ENCODE peak calls at places on chromosome 1, in seven cellular contexts. G, Z, A, T, U, C and S are unnamed samples. For H3K4me1 and H3K36me3, the result is how much of the 10 kb centered on the place peaks cover.

GRCh38 chr1:19336543-19336942 is 24.4 kb downstream of the SLC66A1 start:
- DNase-seq in G (no peak), Z (no peak), A (no peak), T (no peak), U (no peak), C (no peak), S (no peak)

GRCh38 chr1:108636876-108637275 is 24.0 kb downstream of the HENMT1 start:
- DNase-seq in G (no peak), Z (no peak), A (no peak), T (no peak), U (no peak), C (no peak), S (no peak)

GRCh38 chr1:156126701-156127534 is 12.4 kb downstream of the LMNA start:
- DNase-seq in G (no peak), Z (peak), A (no peak), T (peak), U (no peak), C (peak), S (peak)

GRCh38 chr1:201739492-201740085 is 89.4 kb upstream of the IPO9 start:
- DNase-seq in G (no peak), Z (peak), A (peak), T (no peak), U (peak), C (peak), S (no peak)

GRCh38 chr1:216310776-216311175 is 112.5 kb downstream of the USH2A start:
- DNase-seq in G (peak), Z (no peak), A (no peak), T (no peak), U (no peak), C (no peak), S (no peak)

GRCh38 chr1:207811920-207812720 is 60.3 kb downstream of the CD46 start:
- DNase-seq in G (no peak), Z (peak), A (no peak), T (no peak), U (peak), C (peak), S (no peak)

GRCh38 chr1:211912064-211912463 is 81.5 kb upstream of the LPGAT1 start:
- DNase-seq in G (no peak), Z (no peak), A (no peak), T (no peak), U (no peak), C (no peak), S (no peak)

GRCh38 chr1:81477704-81478103 is 323.0 kb upstream of the ADGRL2 start:
- DNase-seq in G (no peak), Z (no peak), A (no peak), T (no peak), U (no peak), C (no peak), S (no peak)

GRCh38 chr1:155226910-155227260 is 18.4 kb downstream of the MTX1 start:
- DNase-seq in G (peak), Z (peak), A (peak), T (no peak), U (no peak), C (peak), S (no peak)

GRCh38 chr1:217525773-217526490 is 105.0 kb downstream of the GPATCH2 start:
- DNase-seq in G (no peak), Z (no peak), A (no peak), T (no peak), U (no peak), C (no peak), S (no peak)

GRCh38 chr1:35660581-35661473 is 19.5 kb upstream of the PSMB2 start:
- DNase-seq in G (peak), Z (no peak), A (no peak), T (no peak), U (no peak), C (no peak), S (no peak)

GRCh38 chr1:170685166-170685565 is 21.2 kb downstream of the PRRX1 start:
- DNase-seq in G (no peak), Z (no peak), A (no peak), T (no peak), U (no peak), C (no peak), S (no peak)

GRCh38 chr1:72777918-72778317 is 495.6 kb upstream of the NEGR1 start:
- DNase-seq in G (no peak), Z (no peak), A (no peak), T (no peak), U (no peak), C (no peak), S (no peak)

GRCh38 chr1:24954022-24954421 is 23.9 kb upstream of the RUNX3 start:
- DNase-seq in G (no peak), Z (no peak), A (no peak), T (no peak), U (no peak), C (no peak), S (no peak)
- H3K4me1 ChIP-seq in G (under half), Z (under half), A (under half), T (half or more), U (under half), C (under half), S (under half)

DNA sequence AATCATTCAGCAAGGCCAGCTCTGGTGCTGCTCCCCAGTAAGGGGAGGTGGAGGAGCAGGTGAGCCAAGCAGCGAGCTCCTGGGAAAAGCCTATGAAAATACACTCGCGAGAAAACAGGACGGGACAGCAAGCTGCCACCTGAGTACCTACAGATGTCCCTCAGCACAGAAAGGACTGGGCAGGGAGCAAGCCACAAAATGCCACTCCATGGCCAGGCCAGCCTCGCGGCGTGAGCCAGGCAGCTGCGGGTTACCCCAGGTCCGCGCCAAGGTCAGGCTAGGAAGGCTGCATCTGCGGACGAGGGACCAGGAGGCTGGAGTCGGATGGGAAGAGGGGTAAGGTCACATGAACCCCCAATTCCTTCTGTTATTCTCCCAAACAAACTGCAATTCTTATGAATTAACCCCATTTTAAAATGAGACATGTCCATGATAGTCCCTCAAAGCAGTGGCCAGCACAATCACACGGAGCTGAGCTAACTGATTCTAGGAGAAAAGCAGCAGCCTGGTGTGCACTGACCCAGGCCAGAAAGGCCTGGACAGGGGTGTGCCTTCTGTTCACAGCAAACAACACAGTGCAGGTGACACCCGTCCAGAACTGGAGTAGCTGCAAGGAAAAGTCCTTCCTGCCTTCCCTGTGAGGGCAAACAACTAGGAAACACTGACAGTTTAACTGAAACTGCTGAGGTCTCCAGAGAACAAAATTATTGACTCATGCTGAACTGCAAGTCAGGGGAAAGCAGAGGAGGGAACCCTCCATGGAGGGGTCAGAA is 26.5 kb downstream of the PARP1 start:
- DNase-seq in G (no peak), Z (no peak), A (no peak), T (no peak), U (no peak), C (no peak), S (no peak)
- H3K36me3 ChIP-seq in G (half or more), Z (half or more), A (half or more), T (half or more), U (under half), C (under half), S (half or more)

DNA sequence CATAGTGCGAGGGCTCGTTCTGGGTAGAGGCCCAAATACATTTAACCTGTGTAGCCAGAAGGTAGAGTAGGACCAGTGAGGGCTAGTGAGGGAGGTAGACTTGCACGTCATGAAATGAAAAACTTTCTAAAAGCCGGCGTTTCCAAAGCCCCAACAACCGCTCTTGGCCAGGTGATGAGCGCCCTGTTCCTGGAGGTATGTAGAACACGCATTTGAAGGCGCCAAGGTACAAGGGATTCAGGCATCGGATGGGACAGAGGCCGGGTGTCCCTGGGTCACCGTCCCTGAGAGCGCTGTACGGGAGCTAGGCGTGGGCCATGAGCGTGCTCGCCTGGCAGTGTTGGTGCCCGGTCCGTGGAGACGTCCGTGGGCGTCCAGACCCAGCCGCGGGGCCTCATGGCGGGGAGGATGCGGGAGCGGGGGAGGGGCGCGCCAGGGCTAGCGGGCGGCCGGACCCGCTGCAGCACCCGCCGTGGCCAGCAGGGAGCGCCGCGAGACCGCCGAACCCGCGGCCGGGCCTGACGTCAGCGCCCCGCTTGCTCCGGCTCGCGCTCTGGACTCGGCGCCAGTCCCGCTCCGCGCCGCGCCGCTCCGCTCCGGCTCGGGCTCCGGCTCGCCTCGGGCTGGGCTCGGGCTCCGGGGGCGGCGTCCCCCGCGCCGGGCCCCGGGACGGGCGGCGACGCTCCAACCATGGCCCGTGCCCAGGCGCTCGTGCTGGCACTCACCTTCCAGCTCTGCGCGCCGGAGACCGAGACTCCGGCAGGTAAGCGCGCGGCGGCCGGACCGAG is at the start of gene PTPRU:
- DNase-seq in G (no peak), Z (peak), A (peak), T (peak), U (peak), C (peak), S (peak)
- H3K27ac ChIP-seq in G (no peak), Z (peak), A (peak), T (no peak), U (peak), C (peak), S (no peak)

GRCh38 chr1:8364528-8365442 is 46.9 kb downstream of the SLC45A1 start:
- DNase-seq in G (no peak), Z (peak), A (peak), T (no peak), U (peak), C (no peak), S (no peak)

GRCh38 chr1:8367571-8368184 is 49.8 kb downstream of the SLC45A1 start:
- DNase-seq in G (no peak), Z (no peak), A (no peak), T (no peak), U (no peak), C (no peak), S (no peak)

GRCh38 chr1:8363764-8364301 is 45.9 kb downstream of the SLC45A1 start:
- DNase-seq in G (no peak), Z (no peak), A (no peak), T (no peak), U (peak), C (no peak), S (no peak)

GRCh38 chr1:8363186-8363585 is 45.3 kb downstream of the SLC45A1 start:
- DNase-seq in G (no peak), Z (no peak), A (no peak), T (no peak), U (peak), C (no peak), S (no peak)

GRCh38 chr1:8365661-8366362 is 47.9 kb downstream of the SLC45A1 start:
- DNase-seq in G (no peak), Z (no peak), A (no peak), T (no peak), U (no peak), C (no peak), S (no peak)
- H3K4me1 ChIP-seq in G (under half), Z (half or more), A (half or more), T (under half), U (under half), C (under half), S (under half)

GRCh38 chr1:23057301-23057700 is 38.0 kb downstream of the KDM1A start:
- DNase-seq in G (no peak), Z (no peak), A (no peak), T (no peak), U (no peak), C (no peak), S (no peak)
- H3K36me3 ChIP-seq in G (half or more), Z (half or more), A (half or more), T (under half), U (under half), C (under half), S (under half)

GRCh38 chr1:203795382-203796222 is at the start of the genes ZBED6 and ZC3H11A:
- DNase-seq in G (peak), Z (peak), A (peak), T (peak), U (peak), C (peak), S (peak)
- H3K27ac ChIP-seq in G (peak), Z (peak), A (peak), T (peak), U (peak), C (peak), S (peak)

GRCh38 chr1:26155370-26156284 is 3.3 kb upstream of the FAM110D start:
- DNase-seq in G (no peak), Z (no peak), A (no peak), T (no peak), U (no peak), C (no peak), S (no peak)

GRCh38 chr1:26154750-26155149 is 4.1 kb upstream of the FAM110D start:
- DNase-seq in G (no peak), Z (no peak), A (no peak), T (no peak), U (no peak), C (no peak), S (no peak)

GRCh38 chr1:26158271-26159112 is at the start of gene FAM110D:
- DNase-seq in G (no peak), Z (peak), A (no peak), T (no peak), U (no peak), C (no peak), S (no peak)

GRCh38 chr1:26153966-26154572 is 4.8 kb upstream of the FAM110D start:
- DNase-seq in G (no peak), Z (no peak), A (no peak), T (no peak), U (no peak), C (no peak), S (no peak)

DNA sequence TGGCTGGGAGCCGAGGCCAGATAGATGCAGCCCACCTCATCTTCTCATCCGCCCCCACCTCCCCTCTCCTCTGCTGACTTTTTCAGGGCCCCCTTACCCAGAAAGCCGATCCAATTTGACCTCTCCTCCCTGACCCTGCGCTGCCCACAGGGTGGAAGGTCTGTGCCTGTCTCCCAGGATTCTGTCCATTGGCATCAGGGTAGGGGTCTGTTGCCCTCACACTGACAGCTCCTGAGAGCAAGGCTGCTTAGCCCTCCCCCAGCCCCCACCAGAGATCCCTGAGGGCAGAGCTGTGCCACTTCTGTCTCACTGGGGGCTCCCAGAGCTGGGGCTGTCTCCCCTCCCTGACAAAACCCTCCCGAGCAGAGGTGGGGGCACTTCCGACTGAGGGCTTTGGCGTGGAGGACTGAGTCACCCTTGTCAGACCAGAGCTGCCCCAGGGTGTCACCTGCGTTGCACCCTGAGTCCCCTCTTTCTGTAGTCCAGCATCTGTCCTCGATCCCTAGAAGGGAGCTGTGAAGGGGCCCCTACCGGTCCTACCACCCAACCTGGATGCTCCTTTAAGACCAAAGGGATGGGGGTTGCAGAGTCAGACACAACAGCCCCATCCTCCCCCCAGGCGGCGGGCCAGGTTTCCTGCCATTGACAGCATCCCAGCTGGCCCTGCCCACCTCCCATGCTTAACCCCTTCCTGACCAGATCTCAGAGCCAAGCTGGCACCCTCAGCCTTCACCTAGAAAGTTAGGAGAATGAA is 2.4 kb upstream of the FAM110D start:
- DNase-seq in G (no peak), Z (peak), A (peak), T (no peak), U (no peak), C (no peak), S (no peak)
- H3K4me1 ChIP-seq in G (under half), Z (half or more), A (half or more), T (under half), U (under half), C (under half), S (under half)

DNA sequence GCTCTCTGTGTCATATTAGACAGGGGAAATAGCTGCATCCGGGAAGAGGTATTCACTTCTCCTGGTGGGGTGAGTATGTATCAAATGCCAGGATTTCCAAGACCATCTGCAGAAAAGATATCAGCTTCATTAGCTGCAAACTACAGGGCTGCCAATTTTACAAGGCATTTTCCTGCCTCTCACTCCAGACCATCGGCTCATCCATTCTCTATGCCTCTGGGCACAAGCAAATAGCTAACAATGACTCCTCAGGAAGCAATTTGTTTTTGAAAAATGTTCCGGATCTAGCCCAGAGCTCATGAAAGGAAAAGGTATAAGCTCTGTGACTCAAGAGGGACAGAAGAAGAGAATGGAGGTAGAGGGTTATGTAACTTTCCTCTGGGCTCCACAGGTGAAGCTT is 41.8 kb upstream of the ANGPTL7 start:
- DNase-seq in G (no peak), Z (no peak), A (no peak), T (no peak), U (no peak), C (no peak), S (no peak)
- H3K36me3 ChIP-seq in G (half or more), Z (half or more), A (half or more), T (half or more), U (under half), C (under half), S (half or more)